ENCODE peak calls at places on chromosomes 16 and 17, in four cellular contexts. E is astrocyte of the hippocampus, H is neural progenitor cell, I is AG08395. R is an unnamed sample.

GRCh38 chr16:69865701-69866100 is 85.4 kb upstream of the CLEC18A start:
- DNase-seq in E (peak), H (peak), I (peak), R (no peak)

GRCh38 chr16:79573881-79574280 is 26.7 kb downstream of the MAF start:
- DNase-seq in E (no peak), H (no peak), I (no peak), R (no peak)

GRCh38 chr17:74118504-74118903 is 85.0 kb upstream of the RPL38 start:
- DNase-seq in E (no peak), H (peak), I (no peak), R (no peak)

GRCh38 chr16:82368041-82368440 is 198.0 kb upstream of the MPHOSPH6 start:
- DNase-seq in E (peak), H (peak), I (peak), R (peak)

GRCh38 chr16:31351246-31351936 is 3.6 kb upstream of the ITGAX start:
- DNase-seq in E (no peak), H (no peak), I (no peak), R (peak)

GRCh38 chr17:6753565-6753964 is 2.3 kb upstream of the XAF1 start:
- DNase-seq in E (peak), H (peak), I (no peak), R (no peak)

GRCh38 chr17:80833952-80834895 is 157.4 kb upstream of the CHMP6 start:
- DNase-seq in E (peak), H (no peak), I (peak), R (no peak)

GRCh38 chr17:35257080-35257701 is 14.3 kb downstream of the SLFN5 start:
- DNase-seq in E (peak), H (no peak), I (no peak), R (no peak)

GRCh38 chr17:44324571-44325275 is at the start of gene SLC25A39:
- DNase-seq in E (peak), H (peak), I (peak), R (peak)

GRCh38 chr17:66655861-66656260 is 179.1 kb upstream of the CACNG5 start:
- DNase-seq in E (peak), H (no peak), I (peak), R (no peak)

GRCh38 chr17:27319536-27320221 is 25.8 kb downstream of the WSB1 start:
- DNase-seq in E (peak), H (no peak), I (peak), R (peak)

GRCh38 chr17:80558046-80558445 is 13.4 kb downstream of the RPTOR start:
- DNase-seq in E (no peak), H (no peak), I (no peak), R (no peak)

GRCh38 chr17:7674934-7675333 is 12.4 kb downstream of the TP53 start:
- DNase-seq in E (no peak), H (no peak), I (no peak), R (no peak)

GRCh38 chr17:19460695-19461094 is 49.7 kb downstream of the RNF112 start:
- DNase-seq in E (no peak), H (no peak), I (peak), R (peak)

GRCh38 chr16:84884311-84885023 is 64.7 kb downstream of the CRISPLD2 start:
- DNase-seq in E (peak), H (peak), I (no peak), R (no peak)

R was measured in pons.